ENCODE peak calls at places on chromosome 9, in four cellular contexts. A, C, R and W are unnamed samples.

GRCh38 chr9:81678088-81678487 is 11.3 kb downstream of the TLE1 start:
- DNase-seq in A (no peak), C (no peak), R (no peak), W (no peak)

GRCh38 chr9:69806642-69807041 is 14.0 kb upstream of the CFAP95 start:
- DNase-seq in A (no peak), C (no peak), R (no peak), W (no peak)

GRCh38 chr9:78320875-78321496 is 24.1 kb downstream of the PSAT1 start:
- DNase-seq in A (no peak), C (no peak), R (no peak), W (no peak)

GRCh38 chr9:70044450-70045307 is 1.0 kb downstream of the MAMDC2 start:
- DNase-seq in A (peak), C (peak), R (peak), W (peak)

GRCh38 chr9:129333961-129334743 is 156.1 kb upstream of the IER5L start:
- DNase-seq in A (peak), C (peak), R (peak), W (peak)

GRCh38 chr9:89375181-89375760 is 57.0 kb downstream of the SECISBP2 start:
- DNase-seq in A (no peak), C (no peak), R (no peak), W (peak)

GRCh38 chr9:33628865-33629410 is 104.9 kb downstream of the ANKRD18B start:
- DNase-seq in A (no peak), C (no peak), R (no peak), W (no peak)

GRCh38 chr9:98357921-98358535 is 102.6 kb upstream of the TBC1D2 start:
- DNase-seq in A (no peak), C (peak), R (no peak), W (no peak)

GRCh38 chr9:95504053-95504963 is 12.5 kb downstream of the PTCH1 start:
- DNase-seq in A (no peak), C (peak), R (peak), W (peak)

GRCh38 chr9:75156838-75157237 is 68.5 kb downstream of the OSTF1 start:
- DNase-seq in A (no peak), C (no peak), R (no peak), W (no peak)

GRCh38 chr9:135016876-135017275 is 70.6 kb upstream of the OLFM1 start:
- DNase-seq in A (no peak), C (no peak), R (no peak), W (no peak)

GRCh38 chr9:104863180-104863883 is 64.6 kb downstream of the ABCA1 start:
- DNase-seq in A (peak), C (peak), R (peak), W (peak)

GRCh38 chr9:113569472-113570060 is 106.0 kb downstream of the RGS3 start:
- DNase-seq in A (no peak), C (no peak), R (no peak), W (no peak)

GRCh38 chr9:108186996-108187395 is 668.8 kb downstream of the ACTL7B start:
- DNase-seq in A (no peak), C (peak), R (no peak), W (no peak)

GRCh38 chr9:108188482-108188881 is 667.3 kb downstream of the ACTL7B start:
- DNase-seq in A (no peak), C (no peak), R (no peak), W (peak)

GRCh38 chr9:108194154-108194553 is 661.6 kb downstream of the ACTL7B start:
- DNase-seq in A (no peak), C (no peak), R (no peak), W (no peak)

GRCh38 chr9:108196332-108196731 is 659.5 kb downstream of the ACTL7B start:
- DNase-seq in A (no peak), C (no peak), R (no peak), W (no peak)

DNA sequence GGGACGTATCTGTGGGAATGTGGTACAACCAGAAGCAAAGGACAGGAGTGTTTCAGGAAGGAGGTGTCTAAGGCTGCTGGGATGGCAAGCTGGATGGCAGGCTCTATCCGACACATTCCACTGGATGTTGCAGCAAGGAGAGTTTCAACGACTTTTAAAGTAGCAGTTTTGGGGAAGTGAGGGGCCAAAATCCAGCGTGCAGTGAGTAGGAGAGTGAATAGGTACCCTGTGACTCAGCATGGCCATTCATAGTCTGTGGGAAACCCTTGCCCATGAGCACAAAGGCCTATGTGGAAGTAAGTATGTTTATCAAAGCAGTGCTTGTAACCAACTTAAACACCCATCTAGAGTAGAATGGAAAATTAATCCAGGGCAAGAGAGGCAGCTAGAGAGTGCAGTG is 664.7 kb downstream of the ACTL7B start:
- DNase-seq in A (no peak), C (peak), R (no peak), W (no peak)
- H2BK15ac ChIP-seq in A (no peak), C (no peak), R (no peak), W (no peak)

DNA sequence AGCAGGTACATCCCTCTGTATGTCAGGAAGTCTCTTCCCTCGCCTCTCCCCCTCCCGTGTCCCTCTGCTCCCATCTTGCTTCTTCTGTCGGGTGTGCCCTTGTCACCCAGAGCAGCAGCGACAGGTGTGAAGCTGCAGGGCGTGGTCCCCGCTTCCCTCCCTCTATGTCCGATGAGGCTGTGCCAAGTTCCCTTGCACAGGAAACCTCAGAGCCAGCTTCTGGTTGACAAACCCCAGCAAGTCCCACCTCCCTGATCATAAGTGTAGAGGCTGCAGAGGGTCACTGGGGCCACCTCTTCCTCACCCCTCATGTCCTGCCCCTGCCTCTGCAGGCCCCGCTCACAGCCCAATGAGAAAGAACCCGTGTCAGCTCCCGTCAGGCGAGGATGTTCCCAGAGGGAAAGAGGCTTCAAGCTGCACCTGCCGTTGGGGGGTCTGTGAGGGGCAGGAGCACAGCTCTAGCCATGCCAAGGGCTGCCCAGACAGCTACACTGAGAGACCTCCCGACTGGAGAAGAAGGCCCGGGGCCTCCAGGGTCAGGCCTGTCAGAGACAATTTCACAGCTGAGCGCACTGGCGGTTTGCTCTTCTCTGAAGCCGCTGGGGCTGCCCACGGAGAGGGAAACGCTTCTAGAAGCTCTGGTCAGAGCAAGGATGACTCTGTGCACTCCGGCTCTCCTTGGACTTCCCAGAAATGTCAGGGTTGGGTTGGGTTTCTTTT is 73.3 kb downstream of the AK8 start:
- DNase-seq in A (no peak), C (no peak), R (no peak), W (no peak)
- H3K27ac ChIP-seq in A (no peak), C (no peak), R (no peak), W (no peak)

DNA sequence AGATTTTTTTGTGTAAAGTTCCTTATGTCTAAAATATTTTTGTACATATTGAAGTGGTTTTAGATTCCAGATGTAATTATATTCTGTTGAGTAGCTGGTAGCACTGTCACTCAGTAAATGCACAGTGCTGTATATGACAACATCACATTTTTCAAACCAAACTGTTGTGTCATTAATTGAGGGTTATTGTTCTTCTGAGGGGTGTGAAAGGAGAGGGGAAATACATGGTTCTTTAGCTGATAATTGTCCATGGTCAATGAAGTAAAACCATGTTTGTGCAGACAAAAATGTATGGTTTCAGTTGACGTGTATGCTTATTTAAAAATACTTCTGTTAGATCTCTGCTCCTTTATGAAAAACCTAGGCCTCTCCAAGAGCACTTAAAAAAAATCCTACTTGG is 3.3 kb downstream of the ZNF462 start:
- DNase-seq in A (no peak), C (no peak), R (no peak), W (no peak)
- H2BK15ac ChIP-seq in A (no peak), C (no peak), R (no peak), W (no peak)

DNA sequence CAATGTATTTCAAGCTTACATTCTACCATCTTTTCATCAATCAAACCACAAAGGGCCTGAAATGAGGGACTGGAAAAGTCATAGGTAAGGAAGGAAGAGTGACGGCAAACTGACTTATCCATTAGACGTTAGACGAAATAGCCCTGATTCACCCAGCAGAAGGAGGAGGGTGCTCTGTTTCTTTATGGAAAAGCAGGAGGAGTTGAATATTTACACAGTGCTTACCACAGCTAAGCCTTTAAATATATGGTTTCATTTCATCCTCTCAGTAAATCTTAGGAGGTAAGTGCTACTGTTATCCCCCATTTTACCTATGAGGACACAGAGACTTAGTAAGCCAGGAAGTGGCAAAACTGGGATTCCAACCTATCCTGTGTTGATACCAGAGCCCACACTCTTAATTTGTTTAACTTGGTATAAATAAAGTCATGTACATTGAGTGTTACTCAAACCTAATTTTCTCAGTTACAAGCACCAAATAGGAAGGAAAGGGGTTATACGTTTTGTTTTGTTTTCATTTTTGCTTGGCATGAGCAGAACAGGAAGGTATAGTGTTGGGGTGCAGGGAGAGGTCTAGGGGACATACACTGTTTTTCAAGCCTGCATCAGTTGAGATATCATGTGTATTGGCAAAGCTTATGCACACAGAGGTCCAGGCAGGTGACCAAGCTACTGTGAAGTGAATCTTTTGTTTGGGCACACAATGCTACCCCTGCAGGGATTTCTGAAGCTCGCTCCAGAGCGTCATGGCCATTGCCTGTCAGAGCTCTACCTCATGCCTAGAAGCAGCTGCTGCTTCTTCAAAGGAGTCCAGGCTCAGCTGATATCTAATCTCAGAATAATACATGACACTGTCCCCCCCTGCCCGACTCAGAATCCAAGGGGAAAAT is 98.0 kb upstream of the IFNK start:
- DNase-seq in A (no peak), C (no peak), R (no peak), W (no peak)
- H3K27ac ChIP-seq in A (no peak), C (no peak), R (no peak), W (no peak)